ENCODE peak calls at places on chromosomes 7 and 10, in eight cellular contexts. R is activated T-cell treated with anti-CD3 and anti-CD28 coated beads, Interleukin-2, amount 50 U/mL, for 72 hours; B is stomach; S is colonic mucosa; I is HL-60; X is DMS53; Y is thoracic aorta; L is activated CD8-positive, alpha-beta memory T cell treated with anti-CD3 and anti-CD28 coated beads, Interleukin-2, amount 10 ng/mL, durations not matched to agents 7 days and 5 days. H is an unnamed sample.

GRCh38 chr7:29375641-29376562 is 181.3 kb downstream of the CHN2 start:
- DNase-seq in B (peak), X (peak), S (peak), I (no peak), R (no peak), L (no peak), Y (no peak), H (no peak)

GRCh38 chr10:24208661-24209420 is at the start of gene KIAA1217:
- DNase-seq in R (peak), X (peak), L (no peak), B (peak), S (peak), Y (no peak), I (no peak), H (peak)

GRCh38 chr7:45021604-45022296 is 21.7 kb downstream of the CCM2 start:
- DNase-seq in X (no peak), L (no peak), S (no peak), R (peak), Y (no peak), B (no peak), I (no peak), H (no peak)

GRCh38 chr7:31934551-31934950 is 135.7 kb downstream of the PDE1C start:
- DNase-seq in I (no peak), S (no peak), B (no peak), X (no peak), R (no peak), L (no peak), Y (no peak), H (no peak)

GRCh38 chr7:100682991-100683658 is 9.6 kb downstream of the GNB2 start:
- DNase-seq in R (no peak), B (no peak), L (no peak), I (no peak), X (no peak), S (no peak), Y (no peak), H (no peak)

GRCh38 chr7:99036531-99037175 is 107.3 kb downstream of the SMURF1 start:
- DNase-seq in B (no peak), I (no peak), R (no peak), Y (no peak), L (no peak), S (no peak), X (peak), H (peak)

GRCh38 chr10:121692626-121693025 is 94.4 kb upstream of the FGFR2 start:
- DNase-seq in I (no peak), X (no peak), R (no peak), L (no peak), B (no peak), S (no peak), Y (no peak), H (no peak)

GRCh38 chr10:104328916-104329710 is 9.2 kb downstream of the ITPRIP start:
- DNase-seq in B (no peak), R (peak), Y (peak), L (peak), I (peak), X (no peak), S (no peak), H (peak)

GRCh38 chr10:86868353-86868752 is 89.1 kb downstream of the MMRN2 start:
- DNase-seq in Y (no peak), L (no peak), X (peak), S (no peak), R (no peak), B (no peak), I (no peak), H (no peak)

H was measured in gastrocnemius medialis.